ENCODE peak calls at places on chromosomes 11 and 22, in nine cellular contexts. U is thyroid gland, Q is fibroblast of lung, R is psoas muscle, T is lung, S is pancreas, N is dorsolateral prefrontal cortex, H is neuronal stem cell, P is right lobe of liver. B is an unnamed sample.

GRCh38 chr11:89293966-89294679 is 116.4 kb downstream of the TYR start:
- DNase-seq in U (peak; percentile 4), Q (peak; percentile 35), R (no peak), T (no peak), S (peak; percentile 40), N (no peak), H (peak; percentile 17), P (no peak), B (no peak)

GRCh38 chr11:126335463-126335760 is 20.1 kb upstream of the ST3GAL4 start:
- DNase-seq in U (no peak), Q (no peak), R (no peak), T (no peak), S (peak; percentile 21), N (peak; percentile 10), H (no peak), P (no peak), B (no peak)

GRCh38 chr11:114197799-114198500 is 98.2 kb upstream of the NNMT start:
- DNase-seq in U (peak; percentile 86), Q (peak; percentile 100), R (peak; percentile 80), T (peak; percentile 82), S (no peak), N (no peak), H (no peak), P (peak; percentile 40), B (peak; percentile 88)

GRCh38 chr11:47907499-47907898 is 59.3 kb upstream of the NUP160 start:
- DNase-seq in U (no peak), Q (no peak), R (no peak), T (no peak), S (no peak), N (no peak), H (no peak), P (no peak), B (no peak)

GRCh38 chr11:44825058-44825795 is 98.5 kb downstream of the TSPAN18 start:
- DNase-seq in U (no peak), Q (no peak), R (no peak), T (no peak), S (no peak), N (no peak), H (no peak), P (no peak), B (no peak)

GRCh38 chr11:95081412-95081811 is 8.2 kb upstream of the ENDOD1 start:
- DNase-seq in U (peak; percentile 84), Q (peak; percentile 18), R (no peak), T (no peak), S (no peak), N (peak; percentile 73), H (no peak), P (no peak), B (no peak)

GRCh38 chr11:33052241-33052640 is 12.9 kb downstream of the TCP11L1 start:
- DNase-seq in U (no peak), Q (no peak), R (no peak), T (no peak), S (no peak), N (no peak), H (no peak), P (no peak), B (no peak)

GRCh38 chr11:124917115-124917637 is 1.9 kb upstream of the HEPN1 start:
- DNase-seq in U (no peak), Q (peak; percentile 93), R (no peak), T (no peak), S (no peak), N (peak; percentile 71), H (no peak), P (no peak), B (no peak)

GRCh38 chr22:28560005-28560742 is 119.5 kb downstream of the TTC28 start:
- DNase-seq in U (no peak), Q (peak; percentile 46), R (no peak), T (no peak), S (no peak), N (no peak), H (no peak), P (no peak), B (no peak)

GRCh38 chr11:125287467-125288232 is 123.1 kb downstream of the PKNOX2 start:
- DNase-seq in U (no peak), Q (peak; percentile 26), R (no peak), T (no peak), S (no peak), N (no peak), H (no peak), P (no peak), B (no peak)

GRCh38 chr11:93024376-93024775 is 54.9 kb downstream of the MTNR1B start:
- DNase-seq in U (peak; percentile 42), Q (peak; percentile 20), R (no peak), T (no peak), S (no peak), N (no peak), H (no peak), P (no peak), B (no peak)

GRCh38 chr11:44622721-44623258 is 57.3 kb downstream of the CD82 start:
- DNase-seq in U (no peak), Q (no peak), R (no peak), T (peak; percentile 25), S (peak; percentile 57), N (no peak), H (no peak), P (no peak), B (no peak)

GRCh38 chr22:27842994-27843431 is 41.5 kb upstream of the MN1 start:
- DNase-seq in U (no peak), Q (no peak), R (no peak), T (no peak), S (no peak), N (no peak), H (no peak), P (no peak), B (no peak)

GRCh38 chr11:71097506-71098240 is 154.7 kb downstream of the SHANK2 start:
- DNase-seq in U (no peak), Q (no peak), R (no peak), T (no peak), S (no peak), N (no peak), H (no peak), P (no peak), B (no peak)
- H3K27ac ChIP-seq in U (no peak overlapping the region), Q (no peak overlapping the region), R (no peak overlapping the region), T (no peak overlapping the region), S (no peak overlapping the region), N (no peak overlapping the region), H (no peak overlapping the region), P (no peak overlapping the region), B (no peak overlapping the region)

GRCh38 chr11:85717360-85717927 is 31.4 kb upstream of the CCDC89 start:
- DNase-seq in U (no peak), Q (no peak), R (no peak), T (no peak), S (no peak), N (no peak), H (no peak), P (no peak), B (no peak)

GRCh38 chr11:85721191-85721590 is 35.2 kb upstream of the CCDC89 start:
- DNase-seq in U (no peak), Q (no peak), R (no peak), T (no peak), S (no peak), N (no peak), H (no peak), P (no peak), B (no peak)

GRCh38 chr11:85718991-85719807 is 33.2 kb upstream of the CCDC89 start:
- DNase-seq in U (peak; percentile 5), Q (peak; percentile 97), R (peak; percentile 51), T (peak; percentile 29), S (no peak), N (peak; percentile 56), H (peak; percentile 64), P (no peak), B (no peak)

GRCh38 chr11:85723088-85723487 is 37.1 kb upstream of the CCDC89 start:
- DNase-seq in U (no peak), Q (no peak), R (no peak), T (no peak), S (no peak), N (no peak), H (no peak), P (no peak), B (no peak)

GRCh38 chr11:85718126-85718943 is 32.3 kb upstream of the CCDC89 start:
- DNase-seq in U (no peak), Q (peak; percentile 28), R (no peak), T (no peak), S (no peak), N (no peak), H (no peak), P (no peak), B (no peak)
- H3K4me3 ChIP-seq in U (no peak overlapping the region), Q (peak overlapping the region; percentile 82), R (peak overlapping the region; percentile 45), T (no peak overlapping the region), S (no peak overlapping the region), N (peak overlapping the region; percentile 54), H (no peak overlapping the region), P (no peak overlapping the region), B (no peak overlapping the region)

DNA sequence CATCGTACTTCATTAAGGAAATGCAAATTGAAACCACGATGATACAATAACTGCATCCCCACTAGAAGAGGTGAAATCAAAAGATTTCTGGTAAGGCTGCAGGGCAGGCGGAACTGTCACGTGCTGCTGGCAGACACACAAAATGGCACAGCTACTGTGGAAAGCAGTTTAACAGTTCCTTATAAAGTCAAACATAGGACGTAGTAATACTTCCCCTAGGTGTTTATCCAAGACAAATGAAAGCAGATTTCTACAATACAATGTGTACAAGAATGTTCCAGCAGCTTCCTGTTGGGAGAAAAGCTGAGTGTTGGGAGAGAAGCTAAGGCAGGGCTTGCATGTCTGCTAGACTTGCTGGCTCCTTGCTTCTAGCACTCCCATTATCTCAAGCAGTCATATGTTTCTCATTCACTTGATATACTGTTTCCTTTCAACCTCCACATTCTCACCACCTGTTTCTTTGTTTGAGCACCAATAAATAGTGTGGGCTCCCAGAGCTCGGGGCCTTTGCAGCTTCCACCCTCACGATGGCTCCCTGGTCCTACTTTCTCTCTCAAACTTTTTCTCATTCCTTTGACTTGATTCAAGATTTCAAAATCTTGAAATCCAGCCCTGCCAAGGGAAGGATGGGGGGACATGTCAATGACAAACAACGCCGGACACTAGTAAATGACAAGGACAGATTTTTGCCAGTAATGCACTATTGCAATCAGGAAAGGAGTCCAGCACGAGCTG is 21.3 kb upstream of the IL17RA start:
- DNase-seq in U (no peak), Q (peak; percentile 5), R (no peak), T (no peak), S (no peak), N (no peak), H (no peak), P (peak; percentile 29), B (peak; percentile 87)
- H3K27ac ChIP-seq in U (no peak overlapping the region), Q (no peak overlapping the region), R (no peak overlapping the region), T (peak overlapping the region; percentile 54), S (no peak overlapping the region), N (peak overlapping the region; percentile 20), H (no peak overlapping the region), P (no peak overlapping the region), B (peak overlapping the region; percentile 87)

DNA sequence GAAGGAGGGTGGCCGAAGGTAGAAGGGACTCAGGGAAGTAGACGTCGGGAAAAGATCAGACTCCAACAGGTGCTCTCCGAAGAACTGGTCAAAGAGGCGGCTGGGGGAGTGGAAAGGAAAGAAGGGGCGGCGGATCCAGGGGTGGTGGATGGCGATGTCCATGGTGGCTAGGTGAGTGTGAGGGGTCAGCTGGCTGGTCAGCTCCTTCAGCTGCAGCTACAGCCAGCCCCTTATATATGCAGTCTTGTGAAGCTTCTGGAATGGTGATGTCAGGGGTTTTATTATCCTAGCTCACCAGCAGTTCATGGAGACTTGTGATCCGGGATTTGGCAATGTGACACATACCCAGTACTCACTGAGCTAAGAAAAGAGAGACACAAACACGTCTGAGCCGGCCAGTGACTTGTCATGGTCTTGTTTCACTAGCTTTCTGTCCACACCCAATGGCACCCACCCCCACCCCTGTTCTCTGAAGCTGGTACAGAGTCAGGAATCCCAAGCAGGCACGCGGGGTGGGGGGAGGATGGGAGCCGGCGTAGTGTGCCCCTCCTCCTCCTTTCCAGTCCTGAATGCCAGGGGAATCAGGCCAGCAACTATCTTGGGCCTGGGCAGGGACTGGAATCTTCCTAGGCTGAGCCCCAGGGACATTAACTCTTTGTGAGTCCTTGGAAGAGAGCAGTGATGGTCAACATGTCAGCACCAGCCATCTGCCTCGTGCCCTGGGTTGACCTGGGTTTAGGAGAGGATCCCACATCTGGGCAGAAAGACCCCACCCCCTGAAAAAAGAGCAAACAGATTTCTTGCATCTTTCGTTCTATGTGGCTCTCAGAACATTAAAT is at the start of gene CRYAB:
- DNase-seq in U (peak; percentile 100), Q (peak; percentile 78), R (peak; percentile 93), T (peak; percentile 67), S (peak; percentile 68), N (peak; percentile 89), H (no peak), P (no peak), B (peak; percentile 96)
- H3K4me3 ChIP-seq in U (no peak within 1 kb of the TSS), Q (peak within 1 kb of the TSS; percentile 5), R (peak within 1 kb of the TSS; percentile 82), T (peak within 1 kb of the TSS; percentile 41), S (peak within 1 kb of the TSS; percentile 15), N (peak within 1 kb of the TSS; percentile 81), H (no peak within 1 kb of the TSS), P (peak within 1 kb of the TSS; percentile 7), B (peak within 1 kb of the TSS; percentile 31)